ENCODE peak calls at places on chromosome 18, in four cellular contexts. I, L, T and C are unnamed samples.

GRCh38 chr18:74217476-74218143 is 69.3 kb downstream of the TIMM21 start:
- DNase-seq in T (no peak), L (no peak), I (no peak), C (no peak)

GRCh38 chr18:56124186-56124585 is 514.2 kb downstream of the TXNL1 start:
- DNase-seq in T (no peak), L (no peak), I (no peak), C (no peak)

GRCh38 chr18:46273861-46274260 is 169.7 kb downstream of the HAUS1 start:
- DNase-seq in L (no peak), I (no peak), T (no peak), C (no peak)

GRCh38 chr18:62988467-62988866 is 273.1 kb downstream of the PHLPP1 start:
- DNase-seq in I (no peak), L (no peak), T (no peak), C (no peak)

GRCh38 chr18:13253786-13254755 is 35.5 kb downstream of the LDLRAD4 start:
- DNase-seq in I (no peak), T (no peak), L (no peak), C (no peak)

GRCh38 chr18:44680271-44681038 is at the start of gene SETBP1:
- DNase-seq in I (no peak), L (peak; percentile 10), T (peak; percentile 43), C (peak; percentile 46)

GRCh38 chr18:76358774-76359173 is 136.3 kb downstream of the ZNF516 start:
- DNase-seq in T (no peak), I (no peak), L (no peak), C (no peak)

GRCh38 chr18:74942319-74942910 is 266.5 kb downstream of the PTGR3 start:
- DNase-seq in T (no peak), I (no peak), L (no peak), C (no peak)

GRCh38 chr18:8264861-8265411 is 344.3 kb upstream of the RAB12 start:
- DNase-seq in L (no peak), I (no peak), T (no peak), C (no peak)

GRCh38 chr18:10977042-10977441 is 172.3 kb downstream of the PIEZO2 start:
- DNase-seq in T (no peak), L (no peak), I (no peak), C (no peak)

GRCh38 chr18:5449858-5450509 is 93.8 kb downstream of the EPB41L3 start:
- DNase-seq in L (no peak), I (no peak), T (no peak), C (no peak)

GRCh38 chr18:33495278-33495677 is 54.8 kb upstream of the CCDC178 start:
- DNase-seq in T (no peak), L (no peak), I (peak; percentile 17), C (no peak)

GRCh38 chr18:47709556-47709955 is 220.9 kb downstream of the SMAD2 start:
- DNase-seq in T (no peak), L (no peak), I (no peak), C (no peak)

GRCh38 chr18:2932247-2933181 is 80.4 kb downstream of the LPIN2 start:
- DNase-seq in I (peak; percentile 13), T (no peak), L (no peak), C (no peak)

GRCh38 chr18:9058426-9058825 is 44.1 kb upstream of the NDUFV2 start:
- DNase-seq in I (no peak), L (no peak), T (no peak), C (no peak)

GRCh38 chr18:60987963-60988362 is 345.3 kb upstream of the CDH20 start:
- DNase-seq in T (no peak), I (no peak), L (no peak), C (no peak)

GRCh38 chr18:61333746-61334490 is 688 bp downstream of the CDH20 start:
- DNase-seq in I (no peak), T (peak; percentile 49), L (no peak), C (peak; percentile 52)

GRCh38 chr18:75844102-75844604 is 416.6 kb upstream of the SMIM21 start:
- DNase-seq in T (no peak), L (no peak), I (no peak), C (no peak)

GRCh38 chr18:39191931-39192330 is 1626.3 kb upstream of the CELF4 start:
- DNase-seq in I (no peak), T (no peak), L (no peak), C (no peak)

GRCh38 chr18:59220164-59220783 is 316 bp downstream of the GRP start:
- DNase-seq in T (no peak), L (no peak), I (no peak), C (no peak)